ENCODE peak calls at places on chromosomes 5 and 9, in six cellular contexts. C is esophagus muscularis mucosa, Y is small intestine, O is GM06990, W is upper lobe of left lung, U is right atrium auricular region. H is an unnamed sample.

GRCh38 chr5:160330212-160330611 is 17.8 kb upstream of the CCNJL start:
- DNase-seq in C (no peak), Y (no peak), O (no peak), W (no peak), U (no peak), H (no peak)

GRCh38 chr9:71962328-71962727 is 50.9 kb downstream of the C9orf85 start:
- DNase-seq in C (no peak), Y (peak; percentile 94), O (no peak), W (no peak), U (no peak), H (no peak)

GRCh38 chr5:113170707-113171106 is 194.1 kb downstream of the DCP2 start:
- DNase-seq in C (no peak), Y (no peak), O (no peak), W (no peak), U (no peak), H (no peak)

GRCh38 chr9:115036691-115037090 is 81.3 kb downstream of the TNC start:
- DNase-seq in C (no peak), Y (no peak), O (no peak), W (no peak), U (no peak), H (no peak)

GRCh38 chr5:15807248-15807647 is 307.3 kb downstream of the FBXL7 start:
- DNase-seq in C (no peak), Y (no peak), O (no peak), W (no peak), U (no peak), H (no peak)

GRCh38 chr9:84121991-84122523 is 141.5 kb downstream of the RMI1 start:
- DNase-seq in C (no peak), Y (no peak), O (no peak), W (no peak), U (no peak), H (no peak)

GRCh38 chr5:53766683-53767082 is 206.2 kb downstream of the NDUFS4 start:
- DNase-seq in C (no peak), Y (peak; percentile 44), O (no peak), W (no peak), U (no peak), H (no peak)

GRCh38 chr9:36144322-36145206 is 8.0 kb downstream of the GLIPR2 start:
- DNase-seq in C (no peak), Y (no peak), O (no peak), W (peak; percentile 46), U (no peak), H (no peak)

GRCh38 chr9:35960029-35960655 is 2.2 kb upstream of the OR2S2 start:
- DNase-seq in C (no peak), Y (peak; percentile 40), O (no peak), W (no peak), U (no peak), H (no peak)

GRCh38 chr5:110687485-110687884 is 39.0 kb downstream of the TMEM232 start:
- DNase-seq in C (no peak), Y (no peak), O (no peak), W (no peak), U (no peak), H (no peak)

GRCh38 chr9:36665921-36666429 is 93.3 kb downstream of the MELK start:
- DNase-seq in C (no peak), Y (no peak), O (peak; percentile 31), W (no peak), U (no peak), H (no peak)

GRCh38 chr9:22457448-22457847 is 10.8 kb downstream of the DMRTA1 start:
- DNase-seq in C (no peak), Y (no peak), O (no peak), W (no peak), U (no peak), H (no peak)

GRCh38 chr5:119681734-119682133 is 52.4 kb downstream of the FAM170A start:
- DNase-seq in C (no peak), Y (no peak), O (no peak), W (no peak), U (no peak), H (no peak)

GRCh38 chr5:146703899-146704298 is 174.7 kb downstream of the PPP2R2B start:
- DNase-seq in C (no peak), Y (no peak), O (no peak), W (no peak), U (no peak), H (no peak)

GRCh38 chr5:37554938-37555337 is 175.8 kb downstream of the WDR70 start:
- DNase-seq in C (no peak), Y (peak; percentile 28), O (no peak), W (no peak), U (no peak), H (no peak)

GRCh38 chr5:98334946-98335345 is 438.5 kb upstream of the RGMB start:
- DNase-seq in C (no peak), Y (no peak), O (no peak), W (no peak), U (no peak), H (no peak)

GRCh38 chr9:128910906-128911305 is 9.9 kb upstream of the PHYHD1 start:
- DNase-seq in C (no peak), Y (no peak), O (no peak), W (no peak), U (no peak), H (no peak)

GRCh38 chr9:128911529-128912035 is 9.2 kb upstream of the PHYHD1 start:
- DNase-seq in C (no peak), Y (no peak), O (no peak), W (peak; percentile 71), U (peak; percentile 80), H (no peak)

GRCh38 chr9:128913048-128913900 is 7.5 kb upstream of the PHYHD1 start:
- DNase-seq in C (no peak), Y (no peak), O (no peak), W (peak; percentile 49), U (no peak), H (no peak)

GRCh38 chr9:128913995-128914772 is 6.6 kb upstream of the PHYHD1 start:
- DNase-seq in C (no peak), Y (no peak), O (no peak), W (peak; percentile 81), U (no peak), H (no peak)

DNA sequence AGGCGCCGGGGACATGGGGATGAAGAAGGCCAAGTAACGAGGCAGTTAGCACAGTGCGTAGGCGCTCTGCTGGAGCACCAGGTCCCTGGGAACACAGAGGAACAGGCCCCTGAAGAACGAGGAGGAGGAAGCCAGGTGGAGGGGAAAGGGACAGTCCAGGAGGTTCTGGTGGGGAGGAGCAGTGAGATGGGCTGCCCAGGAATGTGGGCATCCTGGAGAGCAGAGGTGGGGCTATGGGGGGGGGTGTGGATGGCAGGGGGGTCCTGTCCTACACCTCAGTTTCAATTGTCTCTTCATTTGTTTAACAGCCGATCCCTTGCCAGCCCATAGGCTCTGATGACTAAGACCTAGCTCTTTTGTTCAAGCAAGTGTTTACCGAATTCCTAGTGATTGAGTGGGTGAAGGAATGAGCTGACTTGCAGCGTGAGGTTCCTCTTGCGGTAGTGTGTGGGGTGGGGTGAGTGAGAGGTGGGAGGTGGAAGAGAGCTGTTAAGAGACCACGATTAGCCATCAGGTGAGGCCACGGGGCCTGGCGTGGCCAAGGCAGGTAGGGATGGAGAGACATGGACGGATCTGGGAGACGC is 8.4 kb upstream of the PHYHD1 start:
- DNase-seq in C (no peak), Y (no peak), O (no peak), W (peak; percentile 78), U (no peak), H (no peak)
- H3K36me3 ChIP-seq in C (peaks cover 56% of the 10 kb centered on the region), Y (peaks cover 17% of the 10 kb centered on the region), O (peaks cover 26% of the 10 kb centered on the region), W (peaks cover 13% of the 10 kb centered on the region), U (peaks cover 50% of the 10 kb centered on the region), H (peaks cover 46% of the 10 kb centered on the region)

GRCh38 chr9:136344544-136345280 is 17.4 kb downstream of the GPSM1 start:
- DNase-seq in C (no peak), Y (no peak), O (no peak), W (no peak), U (no peak), H (no peak)
- H3K36me3 ChIP-seq in C (peaks cover 29% of the 10 kb centered on the region), Y (no peaks in the 10 kb centered on the region), O (no peaks in the 10 kb centered on the region), W (no peaks in the 10 kb centered on the region), U (no peaks in the 10 kb centered on the region), H (peaks cover 9% of the 10 kb centered on the region)

GRCh38 chr5:149546974-149547373 is 4.3 kb downstream of the CSNK1A1 start:
- DNase-seq in C (no peak), Y (peak; percentile 55), O (no peak), W (no peak), U (no peak), H (no peak)

GRCh38 chr5:149543361-149544198 is 7.7 kb downstream of the CSNK1A1 start:
- DNase-seq in C (no peak), Y (peak; percentile 50), O (no peak), W (no peak), U (no peak), H (no peak)

GRCh38 chr5:149544199-149544472 is 7.1 kb downstream of the CSNK1A1 start:
- DNase-seq in C (no peak), Y (no peak), O (no peak), W (no peak), U (no peak), H (no peak)

GRCh38 chr5:149541893-149542292 is 9.3 kb downstream of the CSNK1A1 start:
- DNase-seq in C (no peak), Y (no peak), O (no peak), W (no peak), U (no peak), H (no peak)

DNA sequence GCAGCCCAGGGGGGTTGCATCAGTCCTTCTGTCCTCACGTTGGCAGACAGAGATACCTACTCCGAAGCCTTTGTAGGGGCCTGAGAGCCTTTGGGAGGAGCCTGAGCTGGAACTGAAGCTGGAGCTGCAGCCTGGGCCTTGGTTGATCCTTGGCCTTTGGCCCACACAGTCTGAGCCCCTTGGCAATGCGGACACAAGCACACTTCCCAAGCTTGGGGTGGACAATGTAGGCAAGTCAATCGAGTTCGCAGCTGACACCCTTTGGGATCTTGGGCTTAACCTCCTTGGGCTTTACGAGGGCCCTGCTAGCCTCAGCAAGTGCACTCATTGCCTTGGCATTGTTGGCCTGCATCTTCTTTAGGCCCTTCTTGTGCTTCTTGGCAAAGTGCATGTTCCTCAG is 5.9 kb downstream of the CSNK1A1 start:
- DNase-seq in C (no peak), Y (no peak), O (no peak), W (no peak), U (no peak), H (no peak)
- H3K36me3 ChIP-seq in C (peaks cover 48% of the 10 kb centered on the region), Y (peaks cover 7% of the 10 kb centered on the region), O (peaks cover 11% of the 10 kb centered on the region), W (no peaks in the 10 kb centered on the region), U (peaks cover 58% of the 10 kb centered on the region), H (peaks cover 19% of the 10 kb centered on the region)

GRCh38 chr5:38994329-38994927 is 79.8 kb downstream of the RICTOR start:
- DNase-seq in C (no peak), Y (peak; percentile 55), O (no peak), W (no peak), U (no peak), H (no peak)
- H3K36me3 ChIP-seq in C (peaks cover 6% of the 10 kb centered on the region), Y (peaks cover 2% of the 10 kb centered on the region), O (no peaks in the 10 kb centered on the region), W (no peaks in the 10 kb centered on the region), U (peaks cover 6% of the 10 kb centered on the region), H (peaks cover 10% of the 10 kb centered on the region)

GRCh38 chr5:139276426-139276825 is 17.1 kb upstream of the MATR3 start:
- DNase-seq in C (no peak), Y (no peak), O (no peak), W (no peak), U (no peak), H (no peak)
- H3K36me3 ChIP-seq in C (peaks cover 31% of the 10 kb centered on the region), Y (no peaks in the 10 kb centered on the region), O (peaks cover 12% of the 10 kb centered on the region), W (no peaks in the 10 kb centered on the region), U (peaks cover 25% of the 10 kb centered on the region), H (peaks cover 13% of the 10 kb centered on the region)

H was measured in suprapubic skin.